ENCODE peak calls at places on chromosomes 1 and 21, in nine cellular contexts. J, V, H, P, X, Q, S, I and W are unnamed samples.

GRCh38 chr1:154753426-154753825 is 116.7 kb downstream of the KCNN3 start:
- DNase-seq in J (no peak), V (no peak), H (no peak), P (no peak), X (no peak), Q (no peak), S (no peak), I (no peak), W (no peak)

GRCh38 chr1:180150982-180151381 is 3.7 kb upstream of the QSOX1 start:
- DNase-seq in J (no peak), V (no peak), H (no peak), P (no peak), X (no peak), Q (no peak), S (no peak), I (peak; percentile 28), W (no peak)

GRCh38 chr1:171794085-171794484 is 12.6 kb downstream of the METTL13 start:
- DNase-seq in J (no peak), V (no peak), H (no peak), P (no peak), X (no peak), Q (peak; percentile 3), S (no peak), I (peak; percentile 27), W (no peak)

GRCh38 chr1:8409107-8409506 is 91.2 kb downstream of the SLC45A1 start:
- DNase-seq in J (no peak), V (peak; percentile 48), H (no peak), P (no peak), X (peak; percentile 40), Q (peak; percentile 9), S (no peak), I (peak; percentile 83), W (no peak)

GRCh38 chr1:100941098-100941527 is 45.2 kb downstream of the SLC30A7 start:
- DNase-seq in J (no peak), V (no peak), H (no peak), P (no peak), X (no peak), Q (no peak), S (no peak), I (no peak), W (no peak)

GRCh38 chr1:145708063-145708462 is 895 bp upstream of the PDZK1 start:
- DNase-seq in J (peak; percentile 33), V (peak; percentile 9), H (no peak), P (peak; percentile 39), X (no peak), Q (peak; percentile 28), S (no peak), I (no peak), W (no peak)

GRCh38 chr1:37759451-37759850 is 5.5 kb downstream of the EPHA10 start:
- DNase-seq in J (no peak), V (no peak), H (no peak), P (no peak), X (no peak), Q (no peak), S (no peak), I (no peak), W (no peak)

GRCh38 chr21:45747802-45748445 is 104.4 kb downstream of the PCBP3 start:
- DNase-seq in J (no peak), V (no peak), H (peak; percentile 16), P (no peak), X (no peak), Q (no peak), S (no peak), I (no peak), W (no peak)

GRCh38 chr1:159936284-159936904 is 9.0 kb downstream of the IGSF9 start:
- DNase-seq in J (no peak), V (peak; percentile 80), H (no peak), P (peak; percentile 88), X (peak; percentile 82), Q (peak; percentile 30), S (peak; percentile 79), I (peak; percentile 35), W (peak; percentile 92)

GRCh38 chr21:37450385-37451044 is 83.9 kb downstream of the DYRK1A start:
- DNase-seq in J (no peak), V (no peak), H (no peak), P (no peak), X (no peak), Q (no peak), S (no peak), I (peak; percentile 41), W (no peak)

GRCh38 chr1:90730247-90731022 is 13.3 kb upstream of the BARHL2 start:
- DNase-seq in J (no peak), V (peak; percentile 72), H (no peak), P (peak; percentile 28), X (no peak), Q (no peak), S (no peak), I (peak; percentile 24), W (no peak)

GRCh38 chr1:23699280-23700179 is 7.9 kb downstream of the RPL11 start:
- DNase-seq in J (no peak), V (no peak), H (no peak), P (no peak), X (no peak), Q (no peak), S (no peak), I (no peak), W (no peak)

GRCh38 chr1:10225573-10225972 is 15.2 kb downstream of the KIF1B start:
- DNase-seq in J (no peak), V (no peak), H (peak; percentile 33), P (no peak), X (no peak), Q (no peak), S (no peak), I (peak; percentile 31), W (no peak)

GRCh38 chr1:115665319-115665718 is 23.5 kb downstream of the VANGL1 start:
- DNase-seq in J (no peak), V (no peak), H (no peak), P (no peak), X (no peak), Q (no peak), S (no peak), I (no peak), W (no peak)

GRCh38 chr1:3461934-3462275 is 7.4 kb downstream of the ARHGEF16 start:
- DNase-seq in J (no peak), V (no peak), H (no peak), P (no peak), X (no peak), Q (no peak), S (peak; percentile 19), I (no peak), W (no peak)

GRCh38 chr1:44808938-44809917 is 905 bp downstream of the BTBD19 start:
- DNase-seq in J (no peak), V (no peak), H (no peak), P (peak; percentile 88), X (peak; percentile 36), Q (peak; percentile 66), S (peak; percentile 80), I (peak; percentile 92), W (no peak)

GRCh38 chr1:59006932-59007331 is 223.1 kb upstream of the JUN start:
- DNase-seq in J (no peak), V (no peak), H (no peak), P (no peak), X (no peak), Q (no peak), S (no peak), I (no peak), W (no peak)

GRCh38 chr1:57599233-57599994 is 175.6 kb upstream of the DAB1 start:
- DNase-seq in J (no peak), V (peak; percentile 56), H (peak; percentile 1), P (no peak), X (no peak), Q (no peak), S (no peak), I (peak; percentile 14), W (no peak)

GRCh38 chr1:26225033-26225831 is 8.8 kb upstream of the CEP85 start:
- DNase-seq in J (no peak), V (peak; percentile 93), H (no peak), P (peak; percentile 37), X (no peak), Q (peak; percentile 84), S (peak; percentile 78), I (peak; percentile 38), W (peak; percentile 42)

GRCh38 chr1:5410652-5411051 is 581.6 kb downstream of the NPHP4 start:
- DNase-seq in J (no peak), V (no peak), H (no peak), P (no peak), X (no peak), Q (no peak), S (no peak), I (no peak), W (no peak)
- TF ChIP-seq CTCF in J (no peak), V (no peak), H (no peak), P (no peak), X (no peak), Q (no peak), S (no peak), I (no peak), W (no peak)

GRCh38 chr1:43315481-43315880 is 14.7 kb downstream of the TIE1 start:
- DNase-seq in J (no peak), V (no peak), H (no peak), P (no peak), X (no peak), Q (no peak), S (no peak), I (no peak), W (no peak)

GRCh38 chr1:43317817-43318471 is 17.2 kb downstream of the TIE1 start:
- DNase-seq in J (no peak), V (no peak), H (no peak), P (no peak), X (peak; percentile 57), Q (no peak), S (no peak), I (no peak), W (no peak)

GRCh38 chr1:43315963-43316737 is 15.4 kb downstream of the TIE1 start:
- DNase-seq in J (no peak), V (no peak), H (no peak), P (no peak), X (no peak), Q (no peak), S (no peak), I (peak; percentile 30), W (no peak)

GRCh38 chr1:43318831-43319230 is 18.0 kb downstream of the TIE1 start:
- DNase-seq in J (no peak), V (no peak), H (no peak), P (no peak), X (no peak), Q (no peak), S (no peak), I (no peak), W (no peak)

GRCh38 chr1:43316738-43317520 is 16.1 kb downstream of the TIE1 start:
- DNase-seq in J (no peak), V (no peak), H (no peak), P (no peak), X (no peak), Q (no peak), S (no peak), I (no peak), W (no peak)
- TF ChIP-seq CTCF in J (peak; percentile 30), V (peak; percentile 18), H (no peak), P (no peak), X (peak; percentile 57), Q (peak; percentile 31), S (peak; percentile 9), I (peak; percentile 30), W (no peak)

GRCh38 chr21:44742418-44743153 is 31.2 kb upstream of the TSPEAR start:
- DNase-seq in J (no peak), V (no peak), H (no peak), P (no peak), X (no peak), Q (peak; percentile 30), S (no peak), I (peak; percentile 56), W (no peak)
- TF ChIP-seq CTCF in J (peak; percentile 30), V (peak; percentile 7), H (peak; percentile 30), P (no peak), X (peak; percentile 35), Q (peak; percentile 60), S (peak; percentile 8), I (peak; percentile 53), W (no peak)

GRCh38 chr1:94863919-94864318 is 43.8 kb downstream of the SLC44A3 start:
- DNase-seq in J (peak; percentile 46), V (no peak), H (no peak), P (no peak), X (no peak), Q (peak; percentile 56), S (no peak), I (peak; percentile 93), W (no peak)
- TF ChIP-seq CTCF in J (no peak), V (no peak), H (no peak), P (no peak), X (no peak), Q (no peak), S (no peak), I (no peak), W (no peak)